ENCODE peak calls at places on chromosome 17, in six cellular contexts. One of them, this sample, is unnamed.
A peak's percentile ranks its signal among the peaks of the same experiment; 100 is the strongest.

GRCh38 chr17:75813081-75814020 is 28.7 kb downstream of the UNK start:
- DNase-seq in fibroblast of lung: no peak
- DNase-seq in mesendoderm: no peak
- DNase-seq in astrocyte: no peak
- DNase-seq in mammary epithelial cell: no peak
- DNase-seq in GM23248: no peak
- DNase-seq in this sample: no peak

GRCh38 chr17:50679008-50679544 is 28.6 kb downstream of the ANKRD40 start:
- DNase-seq in fibroblast of lung: no peak
- DNase-seq in mesendoderm: no peak
- DNase-seq in astrocyte: no peak
- DNase-seq in mammary epithelial cell: no peak
- DNase-seq in GM23248: no peak
- DNase-seq in this sample: no peak

GRCh38 chr17:11535231-11535630 is 63.0 kb upstream of the DNAH9 start:
- DNase-seq in fibroblast of lung: no peak
- DNase-seq in mesendoderm: peak; percentile 70
- DNase-seq in astrocyte: no peak
- DNase-seq in mammary epithelial cell: no peak
- DNase-seq in GM23248: no peak
- DNase-seq in this sample: peak; percentile 8

GRCh38 chr17:6473128-6473767 is 29.0 kb downstream of the PIMREG start:
- DNase-seq in fibroblast of lung: peak; percentile 72
- DNase-seq in mesendoderm: peak; percentile 84
- DNase-seq in astrocyte: peak; percentile 28
- DNase-seq in mammary epithelial cell: peak; percentile 56
- DNase-seq in GM23248: peak; percentile 81
- DNase-seq in this sample: peak; percentile 82

GRCh38 chr17:78722101-78722761 is 59.8 kb downstream of the CYTH1 start:
- DNase-seq in fibroblast of lung: no peak
- DNase-seq in mesendoderm: no peak
- DNase-seq in astrocyte: no peak
- DNase-seq in mammary epithelial cell: no peak
- DNase-seq in GM23248: no peak
- DNase-seq in this sample: no peak

GRCh38 chr17:79627184-79627765 is 16.4 kb upstream of the RBFOX3 start:
- DNase-seq in fibroblast of lung: no peak
- DNase-seq in mesendoderm: no peak
- DNase-seq in astrocyte: no peak
- DNase-seq in mammary epithelial cell: no peak
- DNase-seq in GM23248: no peak
- DNase-seq in this sample: no peak

GRCh38 chr17:43033947-43034622 is 9.1 kb downstream of the RND2 start:
- DNase-seq in fibroblast of lung: no peak
- DNase-seq in mesendoderm: peak; percentile 84
- DNase-seq in astrocyte: no peak
- DNase-seq in mammary epithelial cell: no peak
- DNase-seq in GM23248: no peak
- DNase-seq in this sample: no peak

GRCh38 chr17:7238418-7239090 is 703 bp downstream of the PHF23 start:
- DNase-seq in fibroblast of lung: no peak
- DNase-seq in mesendoderm: no peak
- DNase-seq in astrocyte: no peak
- DNase-seq in mammary epithelial cell: no peak
- DNase-seq in GM23248: peak; percentile 56
- DNase-seq in this sample: no peak

GRCh38 chr17:44223574-44224046 is 4.1 kb upstream of the UBTF start:
- DNase-seq in fibroblast of lung: peak; percentile 89
- DNase-seq in mesendoderm: no peak
- DNase-seq in astrocyte: peak; percentile 62
- DNase-seq in mammary epithelial cell: peak; percentile 42
- DNase-seq in GM23248: peak; percentile 61
- DNase-seq in this sample: peak; percentile 73

GRCh38 chr17:38428643-38429371 is 543 bp downstream of the ARHGAP23 start:
- DNase-seq in fibroblast of lung: peak; percentile 64
- DNase-seq in mesendoderm: no peak
- DNase-seq in astrocyte: peak; percentile 36
- DNase-seq in mammary epithelial cell: no peak
- DNase-seq in GM23248: peak; percentile 77
- DNase-seq in this sample: no peak

GRCh38 chr17:18951941-18952842 is at the start of gene SLC5A10:
- DNase-seq in fibroblast of lung: no peak
- DNase-seq in mesendoderm: peak; percentile 65
- DNase-seq in astrocyte: no peak
- DNase-seq in mammary epithelial cell: no peak
- DNase-seq in GM23248: peak; percentile 24
- DNase-seq in this sample: no peak

GRCh38 chr17:71792966-71793365 is 327.9 kb upstream of the SOX9 start:
- DNase-seq in fibroblast of lung: peak; percentile 95
- DNase-seq in mesendoderm: no peak
- DNase-seq in astrocyte: peak; percentile 97
- DNase-seq in mammary epithelial cell: peak; percentile 96
- DNase-seq in GM23248: peak; percentile 86
- DNase-seq in this sample: no peak

GRCh38 chr17:49494937-49495841 is at the start of gene NGFR:
- DNase-seq in fibroblast of lung: no peak
- DNase-seq in mesendoderm: peak; percentile 65
- DNase-seq in astrocyte: no peak
- DNase-seq in mammary epithelial cell: peak; percentile 44
- DNase-seq in GM23248: peak; percentile 60
- DNase-seq in this sample: peak; percentile 35

GRCh38 chr17:34171245-34171818 is 83.8 kb upstream of the CCL2 start:
- DNase-seq in fibroblast of lung: peak; percentile 53
- DNase-seq in mesendoderm: peak; percentile 86
- DNase-seq in astrocyte: peak; percentile 12
- DNase-seq in mammary epithelial cell: peak; percentile 19
- DNase-seq in GM23248: peak; percentile 65
- DNase-seq in this sample: peak; percentile 61

GRCh38 chr17:36849871-36850348 is 87.4 kb upstream of the LHX1 start:
- DNase-seq in fibroblast of lung: peak; percentile 34
- DNase-seq in mesendoderm: peak; percentile 97
- DNase-seq in astrocyte: peak; percentile 77
- DNase-seq in mammary epithelial cell: peak; percentile 58
- DNase-seq in GM23248: peak; percentile 66
- DNase-seq in this sample: no peak

GRCh38 chr17:42679001-42679491 is 2.3 kb upstream of the PLEKHH3 start:
- DNase-seq in fibroblast of lung: peak; percentile 36
- DNase-seq in mesendoderm: peak; percentile 79
- DNase-seq in astrocyte: peak; percentile 26
- DNase-seq in mammary epithelial cell: peak; percentile 48
- DNase-seq in GM23248: peak; percentile 70
- DNase-seq in this sample: peak; percentile 75

GRCh38 chr17:27807567-27808470 is 7.5 kb upstream of the NOS2 start:
- DNase-seq in fibroblast of lung: no peak
- DNase-seq in mesendoderm: no peak
- DNase-seq in astrocyte: no peak
- DNase-seq in mammary epithelial cell: no peak
- DNase-seq in GM23248: no peak
- DNase-seq in this sample: peak; percentile 78

GRCh38 chr17:60526726-60527125 is 684 bp upstream of the APPBP2 start:
- DNase-seq in fibroblast of lung: peak; percentile 44
- DNase-seq in mesendoderm: peak; percentile 13
- DNase-seq in astrocyte: peak; percentile 18
- DNase-seq in mammary epithelial cell: no peak
- DNase-seq in GM23248: peak; percentile 53
- DNase-seq in this sample: no peak

DNA sequence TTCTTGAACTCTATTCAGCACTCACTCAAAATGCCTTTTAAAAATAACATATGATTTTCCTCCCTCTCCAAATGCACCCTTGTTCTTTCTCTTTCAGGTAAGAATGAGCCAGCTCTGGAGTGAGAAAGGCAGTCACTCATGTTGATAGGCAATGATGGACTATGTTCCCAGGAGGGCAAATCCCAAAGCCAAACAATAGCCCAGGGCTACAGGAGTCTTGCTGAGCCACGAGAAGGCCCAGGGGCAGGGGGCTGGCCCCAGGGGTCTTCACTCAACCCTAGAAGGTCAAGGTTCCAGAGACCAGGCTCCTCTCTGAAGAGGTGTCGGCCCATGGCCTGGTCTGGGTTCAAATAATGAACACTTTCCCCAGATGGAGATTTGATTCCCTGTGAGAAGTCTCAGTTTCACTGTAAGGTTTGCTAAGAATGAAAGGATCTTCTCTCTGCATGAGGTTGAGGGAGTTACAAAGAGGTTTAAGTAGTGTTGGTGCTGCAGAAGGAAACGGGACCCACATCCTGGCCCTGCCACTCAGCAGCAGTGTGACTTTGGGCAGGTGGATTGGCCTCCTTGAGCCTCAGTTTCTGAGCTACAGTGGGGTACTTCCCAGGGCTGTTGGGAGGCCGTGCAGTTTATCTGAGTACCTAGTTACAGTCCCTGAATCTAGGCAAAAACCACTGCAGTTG is 49.0 kb downstream of the RTN4RL1 start:
- DNase-seq in fibroblast of lung: no peak
- DNase-seq in mesendoderm: no peak
- DNase-seq in astrocyte: no peak
- DNase-seq in mammary epithelial cell: no peak
- DNase-seq in GM23248: no peak
- DNase-seq in this sample: no peak
- H3K4me1 ChIP-seq in fibroblast of lung: no peaks in the 10 kb centered on the region
- H3K4me1 ChIP-seq in mesendoderm: no peaks in the 10 kb centered on the region
- H3K4me1 ChIP-seq in astrocyte: no peaks in the 10 kb centered on the region
- H3K4me1 ChIP-seq in mammary epithelial cell: peaks cover 2% of the 10 kb centered on the region
- H3K4me1 ChIP-seq in GM23248: no peaks in the 10 kb centered on the region
- H3K4me1 ChIP-seq in this sample: no peaks in the 10 kb centered on the region

GRCh38 chr17:4125552-4125951 is 17.3 kb downstream of the ZZEF1 start:
- DNase-seq in fibroblast of lung: no peak
- DNase-seq in mesendoderm: no peak
- DNase-seq in astrocyte: no peak
- DNase-seq in mammary epithelial cell: no peak
- DNase-seq in GM23248: no peak
- DNase-seq in this sample: no peak

GRCh38 chr17:4127555-4127954 is 15.3 kb downstream of the ZZEF1 start:
- DNase-seq in fibroblast of lung: no peak
- DNase-seq in mesendoderm: no peak
- DNase-seq in astrocyte: no peak
- DNase-seq in mammary epithelial cell: no peak
- DNase-seq in GM23248: no peak
- DNase-seq in this sample: no peak

GRCh38 chr17:4120332-4120731 is 22.5 kb downstream of the ZZEF1 start:
- DNase-seq in fibroblast of lung: no peak
- DNase-seq in mesendoderm: no peak
- DNase-seq in astrocyte: no peak
- DNase-seq in mammary epithelial cell: no peak
- DNase-seq in GM23248: no peak
- DNase-seq in this sample: no peak

GRCh38 chr17:4119299-4119698 is 23.5 kb downstream of the ZZEF1 start:
- DNase-seq in fibroblast of lung: no peak
- DNase-seq in mesendoderm: no peak
- DNase-seq in astrocyte: no peak
- DNase-seq in mammary epithelial cell: no peak
- DNase-seq in GM23248: no peak
- DNase-seq in this sample: no peak

DNA sequence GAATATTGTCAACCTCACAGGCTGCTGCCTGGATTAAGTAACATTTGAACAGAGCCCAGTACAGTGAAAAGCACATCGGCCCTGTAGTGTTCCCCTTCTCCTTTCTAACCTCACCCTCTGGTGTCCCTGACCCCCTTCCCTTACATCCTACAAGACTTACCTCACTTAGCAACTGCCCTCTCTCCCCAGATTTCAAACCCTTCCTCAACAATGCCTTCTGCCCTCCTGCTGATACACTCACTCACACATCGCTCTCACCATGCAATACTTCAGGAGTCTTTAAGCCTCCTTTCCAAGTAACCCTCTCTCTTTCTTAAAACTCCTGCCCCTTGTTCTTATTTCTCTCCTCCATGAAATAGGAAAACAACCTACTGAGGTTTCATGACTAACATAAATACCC is 17.8 kb downstream of the ZZEF1 start:
- DNase-seq in fibroblast of lung: no peak
- DNase-seq in mesendoderm: peak; percentile 82
- DNase-seq in astrocyte: no peak
- DNase-seq in mammary epithelial cell: no peak
- DNase-seq in GM23248: no peak
- DNase-seq in this sample: no peak
- H3K9ac ChIP-seq in fibroblast of lung: no peak overlapping the region
- H3K9ac ChIP-seq in mesendoderm: peak overlapping the region; percentile 13
- H3K9ac ChIP-seq in astrocyte: no peak overlapping the region
- H3K9ac ChIP-seq in mammary epithelial cell: no peak overlapping the region
- H3K9ac ChIP-seq in GM23248: no peak overlapping the region
- H3K9ac ChIP-seq in this sample: no peak overlapping the region

DNA sequence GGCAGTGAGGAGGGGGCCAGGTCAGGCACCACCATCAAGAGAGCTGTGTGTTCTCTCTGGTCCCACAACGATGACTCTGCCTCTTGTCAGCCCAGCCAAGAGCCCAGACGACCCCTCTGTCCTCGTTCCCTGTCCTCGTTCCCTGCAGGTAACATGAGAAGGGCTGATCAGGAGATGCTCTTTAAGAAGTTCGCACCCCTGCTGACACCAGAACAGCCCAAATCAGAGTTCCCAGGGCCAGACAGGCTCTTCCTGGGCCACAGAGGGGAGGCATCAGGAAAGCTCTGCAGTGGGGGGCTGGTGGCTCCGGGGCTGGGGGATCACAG is 13.5 kb upstream of the DNAI2 start:
- DNase-seq in fibroblast of lung: no peak
- DNase-seq in mesendoderm: peak; percentile 91
- DNase-seq in astrocyte: no peak
- DNase-seq in mammary epithelial cell: no peak
- DNase-seq in GM23248: no peak
- DNase-seq in this sample: no peak
- H3K4me3 ChIP-seq in fibroblast of lung: no peak overlapping the region
- H3K4me3 ChIP-seq in mesendoderm: no peak overlapping the region
- H3K4me3 ChIP-seq in astrocyte: no peak overlapping the region
- H3K4me3 ChIP-seq in mammary epithelial cell: no peak overlapping the region
- H3K4me3 ChIP-seq in GM23248: no peak overlapping the region
- H3K4me3 ChIP-seq in this sample: no peak overlapping the region

GRCh38 chr17:32955155-32955554 is 27.2 kb downstream of the TMEM98 start:
- DNase-seq in fibroblast of lung: no peak
- DNase-seq in mesendoderm: no peak
- DNase-seq in astrocyte: no peak
- DNase-seq in mammary epithelial cell: no peak
- DNase-seq in GM23248: no peak
- DNase-seq in this sample: no peak

GRCh38 chr17:32953883-32954282 is 25.9 kb downstream of the TMEM98 start:
- DNase-seq in fibroblast of lung: no peak
- DNase-seq in mesendoderm: no peak
- DNase-seq in astrocyte: no peak
- DNase-seq in mammary epithelial cell: no peak
- DNase-seq in GM23248: no peak
- DNase-seq in this sample: no peak

GRCh38 chr17:32956240-32956970 is 28.5 kb downstream of the TMEM98 start:
- DNase-seq in fibroblast of lung: no peak
- DNase-seq in mesendoderm: no peak
- DNase-seq in astrocyte: no peak
- DNase-seq in mammary epithelial cell: no peak
- DNase-seq in GM23248: no peak
- DNase-seq in this sample: no peak

GRCh38 chr17:32953062-32953461 is 25.1 kb downstream of the TMEM98 start:
- DNase-seq in fibroblast of lung: no peak
- DNase-seq in mesendoderm: no peak
- DNase-seq in astrocyte: no peak
- DNase-seq in mammary epithelial cell: no peak
- DNase-seq in GM23248: no peak
- DNase-seq in this sample: no peak

DNA sequence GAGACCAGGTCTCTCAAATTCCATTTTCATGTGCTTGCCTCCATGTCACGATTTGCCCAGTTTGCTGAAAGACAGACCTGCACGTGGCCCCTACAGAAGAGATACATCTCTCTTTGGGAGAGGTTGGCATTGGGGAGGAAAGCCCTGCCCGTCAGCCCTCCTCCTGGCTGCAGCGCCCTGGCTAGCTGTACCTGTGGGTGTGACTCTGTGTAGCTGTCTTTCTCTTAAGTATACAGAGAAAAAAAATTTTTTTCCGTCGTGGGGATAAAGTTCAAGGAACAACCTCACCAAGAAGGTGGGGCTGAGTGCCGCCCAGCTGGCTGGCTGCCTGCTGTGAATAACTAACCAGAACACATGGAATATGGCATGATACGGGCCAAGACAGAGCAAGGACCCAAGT is 26.5 kb downstream of the TMEM98 start:
- DNase-seq in fibroblast of lung: no peak
- DNase-seq in mesendoderm: no peak
- DNase-seq in astrocyte: no peak
- DNase-seq in mammary epithelial cell: no peak
- DNase-seq in GM23248: no peak
- DNase-seq in this sample: peak; percentile 90
- H3K4me1 ChIP-seq in fibroblast of lung: no peaks in the 10 kb centered on the region
- H3K4me1 ChIP-seq in mesendoderm: no peaks in the 10 kb centered on the region
- H3K4me1 ChIP-seq in astrocyte: no peaks in the 10 kb centered on the region
- H3K4me1 ChIP-seq in mammary epithelial cell: no peaks in the 10 kb centered on the region
- H3K4me1 ChIP-seq in GM23248: peaks cover 8% of the 10 kb centered on the region
- H3K4me1 ChIP-seq in this sample: no peaks in the 10 kb centered on the region

This sample was measured in colonic mucosa.